ENCODE peak calls at places on chromosomes 12 and 14, in six cellular contexts. N is naive thymus-derived CD4-positive, alpha-beta T cell; K is OCI-LY7; Q is body of pancreas; Z is heart left ventricle; V is neural progenitor cell. B is an unnamed sample.
A peak's percentile ranks its signal among the peaks of the same experiment; 100 is the strongest.

GRCh38 chr12:30828686-30829085 is 73.9 kb upstream of the CAPRIN2 start:
- DNase-seq in Q (no peak), K (no peak), N (no peak), Z (no peak), V (no peak), B (no peak)

GRCh38 chr14:37597538-37598084 is 2.2 kb downstream of the TTC6 start:
- DNase-seq in Q (no peak), Z (peak; percentile 42), N (no peak), V (peak; percentile 81), K (no peak), B (peak; percentile 31)

GRCh38 chr14:45038865-45039264 is 45.1 kb upstream of the PRPF39 start:
- DNase-seq in Z (no peak), N (no peak), V (no peak), K (peak; percentile 19), Q (no peak), B (no peak)

GRCh38 chr14:97219356-97220017 is 422.3 kb downstream of the VRK1 start:
- DNase-seq in Q (no peak), Z (no peak), V (no peak), N (peak; percentile 29), K (no peak), B (no peak)

GRCh38 chr12:56781726-56782125 is 18.6 kb downstream of the HSD17B6 start:
- DNase-seq in V (no peak), K (no peak), Z (no peak), Q (no peak), N (no peak), B (no peak)

GRCh38 chr14:78178971-78179370 is 8.8 kb downstream of the NRXN3 start:
- DNase-seq in Q (no peak), Z (no peak), K (no peak), V (no peak), N (no peak), B (no peak)

GRCh38 chr14:90829677-90830076 is 13.4 kb upstream of the TTC7B start:
- DNase-seq in K (no peak), Z (peak; percentile 32), N (no peak), Q (no peak), V (no peak), B (no peak)

GRCh38 chr12:80627773-80628172 is 79.7 kb upstream of the MYF6 start:
- DNase-seq in Q (no peak), N (no peak), V (no peak), K (no peak), Z (no peak), B (peak; percentile 75)

GRCh38 chr14:58428011-58428807 is 690 bp downstream of the KIAA0586 start:
- DNase-seq in V (peak; percentile 51), K (peak; percentile 62), Q (no peak), N (no peak), Z (no peak), B (peak; percentile 77)

GRCh38 chr12:106192659-106193403 is 54.1 kb upstream of the NUAK1 start:
- DNase-seq in V (no peak), Q (no peak), N (no peak), K (no peak), Z (no peak), B (no peak)

GRCh38 chr12:106197906-106198623 is 49.8 kb downstream of the CKAP4 start:
- DNase-seq in Q (no peak), K (no peak), Z (no peak), V (no peak), N (no peak), B (peak; percentile 50)

GRCh38 chr12:106194351-106194750 is 53.5 kb downstream of the CKAP4 start:
- DNase-seq in Q (no peak), K (no peak), N (no peak), Z (no peak), V (no peak), B (no peak)

GRCh38 chr12:106193404-106194215 is 54.2 kb downstream of the CKAP4 start:
- DNase-seq in N (no peak), Q (no peak), Z (no peak), V (no peak), K (no peak), B (peak; percentile 31)

DNA sequence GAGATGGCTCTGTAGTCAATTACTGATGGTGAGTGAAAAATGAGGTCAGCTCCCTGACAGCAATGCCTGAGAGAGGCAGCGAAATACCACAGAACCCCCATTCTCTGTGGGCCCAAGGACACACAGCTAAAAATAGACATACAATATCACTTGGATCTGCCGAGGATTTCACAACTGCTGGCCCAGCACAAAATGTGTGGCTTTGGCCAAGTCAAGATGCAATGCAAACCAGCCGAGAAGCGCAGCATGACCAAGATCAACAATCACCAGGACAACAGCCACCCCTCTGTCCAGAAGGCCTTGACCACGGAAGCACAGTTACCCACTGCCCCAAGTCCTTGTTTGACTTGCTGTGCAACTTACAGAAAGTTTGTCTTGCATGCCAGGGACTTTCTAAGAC is 52.2 kb downstream of the CKAP4 start:
- DNase-seq in Z (no peak), K (no peak), Q (peak; percentile 61), V (no peak), N (no peak), B (peak; percentile 97)
- H3K4me3 ChIP-seq in Z (no peak overlapping the region), K (no peak overlapping the region), Q (no peak overlapping the region), V (no peak overlapping the region), N (no peak overlapping the region), B (peak overlapping the region; percentile 48)

GRCh38 chr12:19752712-19753111 is 313.4 kb downstream of the AEBP2 start:
- DNase-seq in Q (no peak), K (no peak), Z (no peak), N (no peak), V (no peak), B (no peak)

GRCh38 chr12:19750116-19750644 is 310.9 kb downstream of the AEBP2 start:
- DNase-seq in N (no peak), Z (no peak), K (no peak), V (no peak), Q (no peak), B (no peak)

GRCh38 chr12:19757317-19757877 is 318.1 kb downstream of the AEBP2 start:
- DNase-seq in Q (no peak), N (no peak), V (peak; percentile 51), Z (no peak), K (peak; percentile 26), B (peak; percentile 79)

GRCh38 chr12:19759229-19759628 is 319.9 kb downstream of the AEBP2 start:
- DNase-seq in K (no peak), N (no peak), Z (no peak), Q (no peak), V (no peak), B (peak; percentile 69)

GRCh38 chr12:19755141-19755540 is 315.8 kb downstream of the AEBP2 start:
- DNase-seq in K (no peak), V (no peak), N (no peak), Z (no peak), Q (no peak), B (peak; percentile 57)
- H3K4me1 ChIP-seq in K (no peaks in the 10 kb centered on the region), V (no peaks in the 10 kb centered on the region), N (no peaks in the 10 kb centered on the region), Z (peaks cover 7% of the 10 kb centered on the region), Q (no peaks in the 10 kb centered on the region), B (peaks cover 22% of the 10 kb centered on the region)

GRCh38 chr12:123398177-123398916 is 14.4 kb downstream of the KMT5A start:
- DNase-seq in Q (peak; percentile 66), Z (peak; percentile 74), K (no peak), N (no peak), V (no peak), B (no peak)

GRCh38 chr12:123396543-123396942 is 12.6 kb downstream of the KMT5A start:
- DNase-seq in Z (no peak), Q (peak; percentile 69), N (no peak), V (no peak), K (no peak), B (no peak)

GRCh38 chr12:123398918-123399617 is 15.1 kb downstream of the KMT5A start:
- DNase-seq in Z (peak; percentile 70), N (no peak), Q (no peak), K (no peak), V (no peak), B (no peak)

GRCh38 chr12:123396954-123397353 is 13.0 kb downstream of the KMT5A start:
- DNase-seq in Q (peak; percentile 93), V (no peak), N (no peak), Z (no peak), K (no peak), B (no peak)

GRCh38 chr12:123397400-123397799 is 13.5 kb downstream of the KMT5A start:
- DNase-seq in Q (no peak), Z (no peak), K (no peak), V (no peak), N (no peak), B (no peak)
- H3K36me3 ChIP-seq in Q (peaks cover 2% of the 10 kb centered on the region), Z (peaks cover 76% of the 10 kb centered on the region), K (peaks cover 91% of the 10 kb centered on the region), V (no peaks in the 10 kb centered on the region), N (peaks cover 4% of the 10 kb centered on the region), B (peaks cover 54% of the 10 kb centered on the region)

GRCh38 chr14:42002139-42002538 is 395.5 kb downstream of the LRFN5 start:
- DNase-seq in Z (no peak), V (no peak), N (no peak), Q (no peak), K (no peak), B (peak; percentile 1)
- H3K4me3 ChIP-seq in Z (no peak overlapping the region), V (no peak overlapping the region), N (no peak overlapping the region), Q (no peak overlapping the region), K (no peak overlapping the region), B (no peak overlapping the region)

GRCh38 chr14:92586966-92587365 is 73.4 kb downstream of the RIN3 start:
- DNase-seq in V (no peak), Z (no peak), K (no peak), N (peak; percentile 26), Q (no peak), B (no peak)
- H3K4me1 ChIP-seq in V (no peaks in the 10 kb centered on the region), Z (peaks cover 84% of the 10 kb centered on the region), K (no peaks in the 10 kb centered on the region), N (peaks cover 85% of the 10 kb centered on the region), Q (no peaks in the 10 kb centered on the region), B (peaks cover 19% of the 10 kb centered on the region)